ENCODE peak calls at places on chromosomes 2 and 18, in eight cellular contexts. One of them, this sample, is unnamed.

GRCh38 chr2:104254017-104254416 is 599.9 kb upstream of the POU3F3 start:
- DNase-seq in NK-92 treated with Interleukin-12 subunit alpha and Interleukin-12 subunit beta, amount 100 ng/mL, for 24 hours: no peak
- DNase-seq in NCI-H1092 treated with DMSO at 0.1 percent for 48 hours: no peak
- DNase-seq in hypothalamus: no peak
- DNase-seq in HEK293T: no peak
- DNase-seq in fibroblast of villous mesenchyme: no peak
- DNase-seq in activated T-cell treated with anti-CD3 and anti-CD28 coated beads for 1 hour: no peak
- DNase-seq in NB4: no peak
- DNase-seq in this sample: no peak

GRCh38 chr2:209942936-209943605 is 59.4 kb upstream of the RPE start:
- DNase-seq in fibroblast of villous mesenchyme: no peak
- DNase-seq in NK-92 treated with Interleukin-12 subunit alpha and Interleukin-12 subunit beta, amount 100 ng/mL, for 24 hours: no peak
- DNase-seq in activated T-cell treated with anti-CD3 and anti-CD28 coated beads for 1 hour: no peak
- DNase-seq in NB4: no peak
- DNase-seq in NCI-H1092 treated with DMSO at 0.1 percent for 48 hours: no peak
- DNase-seq in HEK293T: no peak
- DNase-seq in hypothalamus: no peak
- DNase-seq in this sample: no peak

GRCh38 chr2:148273158-148273691 is 252.3 kb downstream of the MBD5 start:
- DNase-seq in NB4: no peak
- DNase-seq in fibroblast of villous mesenchyme: peak; percentile 7
- DNase-seq in activated T-cell treated with anti-CD3 and anti-CD28 coated beads for 1 hour: no peak
- DNase-seq in HEK293T: no peak
- DNase-seq in NK-92 treated with Interleukin-12 subunit alpha and Interleukin-12 subunit beta, amount 100 ng/mL, for 24 hours: no peak
- DNase-seq in hypothalamus: no peak
- DNase-seq in NCI-H1092 treated with DMSO at 0.1 percent for 48 hours: no peak
- DNase-seq in this sample: no peak

GRCh38 chr18:58611471-58612131 is 17.3 kb downstream of the ALPK2 start:
- DNase-seq in NK-92 treated with Interleukin-12 subunit alpha and Interleukin-12 subunit beta, amount 100 ng/mL, for 24 hours: no peak
- DNase-seq in HEK293T: no peak
- DNase-seq in activated T-cell treated with anti-CD3 and anti-CD28 coated beads for 1 hour: no peak
- DNase-seq in fibroblast of villous mesenchyme: peak; percentile 70
- DNase-seq in hypothalamus: no peak
- DNase-seq in NCI-H1092 treated with DMSO at 0.1 percent for 48 hours: no peak
- DNase-seq in NB4: no peak
- DNase-seq in this sample: no peak

GRCh38 chr18:35703043-35703688 is 121.6 kb downstream of the GALNT1 start:
- DNase-seq in NK-92 treated with Interleukin-12 subunit alpha and Interleukin-12 subunit beta, amount 100 ng/mL, for 24 hours: no peak
- DNase-seq in NCI-H1092 treated with DMSO at 0.1 percent for 48 hours: no peak
- DNase-seq in NB4: no peak
- DNase-seq in fibroblast of villous mesenchyme: no peak
- DNase-seq in activated T-cell treated with anti-CD3 and anti-CD28 coated beads for 1 hour: no peak
- DNase-seq in hypothalamus: no peak
- DNase-seq in HEK293T: no peak
- DNase-seq in this sample: no peak

GRCh38 chr2:11054783-11055751 is 100.2 kb upstream of the SLC66A3 start:
- DNase-seq in hypothalamus: no peak
- DNase-seq in HEK293T: no peak
- DNase-seq in NCI-H1092 treated with DMSO at 0.1 percent for 48 hours: no peak
- DNase-seq in fibroblast of villous mesenchyme: no peak
- DNase-seq in NB4: no peak
- DNase-seq in activated T-cell treated with anti-CD3 and anti-CD28 coated beads for 1 hour: no peak
- DNase-seq in NK-92 treated with Interleukin-12 subunit alpha and Interleukin-12 subunit beta, amount 100 ng/mL, for 24 hours: no peak
- DNase-seq in this sample: no peak

GRCh38 chr2:217409939-217410820 is 550.3 kb upstream of the TNP1 start:
- DNase-seq in HEK293T: no peak
- DNase-seq in NB4: no peak
- DNase-seq in fibroblast of villous mesenchyme: no peak
- DNase-seq in hypothalamus: no peak
- DNase-seq in NCI-H1092 treated with DMSO at 0.1 percent for 48 hours: no peak
- DNase-seq in NK-92 treated with Interleukin-12 subunit alpha and Interleukin-12 subunit beta, amount 100 ng/mL, for 24 hours: no peak
- DNase-seq in activated T-cell treated with anti-CD3 and anti-CD28 coated beads for 1 hour: no peak
- DNase-seq in this sample: no peak

GRCh38 chr18:48455555-48456478 is 46.6 kb upstream of the ZBTB7C start:
- DNase-seq in NCI-H1092 treated with DMSO at 0.1 percent for 48 hours: no peak
- DNase-seq in HEK293T: no peak
- DNase-seq in hypothalamus: no peak
- DNase-seq in NB4: peak; percentile 72
- DNase-seq in activated T-cell treated with anti-CD3 and anti-CD28 coated beads for 1 hour: peak; percentile 23
- DNase-seq in NK-92 treated with Interleukin-12 subunit alpha and Interleukin-12 subunit beta, amount 100 ng/mL, for 24 hours: peak; percentile 40
- DNase-seq in fibroblast of villous mesenchyme: peak; percentile 91
- DNase-seq in this sample: peak; percentile 48

GRCh38 chr2:55033076-55033742 is 17.0 kb downstream of the RTN4 start:
- DNase-seq in NK-92 treated with Interleukin-12 subunit alpha and Interleukin-12 subunit beta, amount 100 ng/mL, for 24 hours: no peak
- DNase-seq in hypothalamus: no peak
- DNase-seq in NCI-H1092 treated with DMSO at 0.1 percent for 48 hours: no peak
- DNase-seq in fibroblast of villous mesenchyme: no peak
- DNase-seq in HEK293T: no peak
- DNase-seq in activated T-cell treated with anti-CD3 and anti-CD28 coated beads for 1 hour: no peak
- DNase-seq in NB4: peak; percentile 68
- DNase-seq in this sample: no peak

GRCh38 chr2:239920616-239921365 is 104.4 kb downstream of the NDUFA10 start:
- DNase-seq in NCI-H1092 treated with DMSO at 0.1 percent for 48 hours: no peak
- DNase-seq in HEK293T: no peak
- DNase-seq in activated T-cell treated with anti-CD3 and anti-CD28 coated beads for 1 hour: no peak
- DNase-seq in hypothalamus: no peak
- DNase-seq in fibroblast of villous mesenchyme: no peak
- DNase-seq in NB4: no peak
- DNase-seq in NK-92 treated with Interleukin-12 subunit alpha and Interleukin-12 subunit beta, amount 100 ng/mL, for 24 hours: no peak
- DNase-seq in this sample: no peak

GRCh38 chr18:24114924-24115549 is 23.8 kb upstream of the CABYR start:
- DNase-seq in NK-92 treated with Interleukin-12 subunit alpha and Interleukin-12 subunit beta, amount 100 ng/mL, for 24 hours: no peak
- DNase-seq in activated T-cell treated with anti-CD3 and anti-CD28 coated beads for 1 hour: no peak
- DNase-seq in HEK293T: no peak
- DNase-seq in hypothalamus: no peak
- DNase-seq in NB4: no peak
- DNase-seq in NCI-H1092 treated with DMSO at 0.1 percent for 48 hours: no peak
- DNase-seq in fibroblast of villous mesenchyme: no peak
- DNase-seq in this sample: no peak

GRCh38 chr2:44005831-44006230 is 10.0 kb upstream of the LRPPRC start:
- DNase-seq in NK-92 treated with Interleukin-12 subunit alpha and Interleukin-12 subunit beta, amount 100 ng/mL, for 24 hours: no peak
- DNase-seq in NB4: no peak
- DNase-seq in HEK293T: no peak
- DNase-seq in hypothalamus: no peak
- DNase-seq in fibroblast of villous mesenchyme: no peak
- DNase-seq in activated T-cell treated with anti-CD3 and anti-CD28 coated beads for 1 hour: no peak
- DNase-seq in NCI-H1092 treated with DMSO at 0.1 percent for 48 hours: no peak
- DNase-seq in this sample: no peak

GRCh38 chr18:9335255-9336045 is 877 bp downstream of the TWSG1 start:
- DNase-seq in activated T-cell treated with anti-CD3 and anti-CD28 coated beads for 1 hour: no peak
- DNase-seq in hypothalamus: no peak
- DNase-seq in NCI-H1092 treated with DMSO at 0.1 percent for 48 hours: no peak
- DNase-seq in HEK293T: no peak
- DNase-seq in fibroblast of villous mesenchyme: peak; percentile 36
- DNase-seq in NK-92 treated with Interleukin-12 subunit alpha and Interleukin-12 subunit beta, amount 100 ng/mL, for 24 hours: no peak
- DNase-seq in NB4: peak; percentile 60
- DNase-seq in this sample: no peak

GRCh38 chr18:74126684-74127482 is 20.8 kb downstream of the FBXO15 start:
- DNase-seq in NCI-H1092 treated with DMSO at 0.1 percent for 48 hours: no peak
- DNase-seq in NK-92 treated with Interleukin-12 subunit alpha and Interleukin-12 subunit beta, amount 100 ng/mL, for 24 hours: no peak
- DNase-seq in fibroblast of villous mesenchyme: no peak
- DNase-seq in NB4: no peak
- DNase-seq in activated T-cell treated with anti-CD3 and anti-CD28 coated beads for 1 hour: no peak
- DNase-seq in hypothalamus: no peak
- DNase-seq in HEK293T: no peak
- DNase-seq in this sample: no peak

GRCh38 chr18:26133652-26134051 is at the start of gene PSMA8:
- DNase-seq in NK-92 treated with Interleukin-12 subunit alpha and Interleukin-12 subunit beta, amount 100 ng/mL, for 24 hours: no peak
- DNase-seq in activated T-cell treated with anti-CD3 and anti-CD28 coated beads for 1 hour: peak; percentile 19
- DNase-seq in HEK293T: no peak
- DNase-seq in NCI-H1092 treated with DMSO at 0.1 percent for 48 hours: no peak
- DNase-seq in fibroblast of villous mesenchyme: peak; percentile 12
- DNase-seq in hypothalamus: no peak
- DNase-seq in NB4: no peak
- DNase-seq in this sample: peak; percentile 78

GRCh38 chr2:68745006-68745405 is 10.4 kb downstream of the ARHGAP25 start:
- DNase-seq in activated T-cell treated with anti-CD3 and anti-CD28 coated beads for 1 hour: no peak
- DNase-seq in NB4: no peak
- DNase-seq in HEK293T: no peak
- DNase-seq in NCI-H1092 treated with DMSO at 0.1 percent for 48 hours: no peak
- DNase-seq in NK-92 treated with Interleukin-12 subunit alpha and Interleukin-12 subunit beta, amount 100 ng/mL, for 24 hours: no peak
- DNase-seq in fibroblast of villous mesenchyme: no peak
- DNase-seq in hypothalamus: no peak
- DNase-seq in this sample: no peak

GRCh38 chr2:100592226-100592625 is 29.4 kb downstream of the PDCL3 start:
- DNase-seq in fibroblast of villous mesenchyme: peak; percentile 34
- DNase-seq in NCI-H1092 treated with DMSO at 0.1 percent for 48 hours: no peak
- DNase-seq in NB4: peak; percentile 48
- DNase-seq in NK-92 treated with Interleukin-12 subunit alpha and Interleukin-12 subunit beta, amount 100 ng/mL, for 24 hours: no peak
- DNase-seq in hypothalamus: no peak
- DNase-seq in activated T-cell treated with anti-CD3 and anti-CD28 coated beads for 1 hour: no peak
- DNase-seq in HEK293T: no peak
- DNase-seq in this sample: no peak

GRCh38 chr2:69816923-69817542 is 12.4 kb upstream of the GMCL1 start:
- DNase-seq in HEK293T: peak; percentile 56
- DNase-seq in fibroblast of villous mesenchyme: peak; percentile 93
- DNase-seq in NB4: peak; percentile 89
- DNase-seq in activated T-cell treated with anti-CD3 and anti-CD28 coated beads for 1 hour: peak; percentile 42
- DNase-seq in hypothalamus: peak; percentile 27
- DNase-seq in NK-92 treated with Interleukin-12 subunit alpha and Interleukin-12 subunit beta, amount 100 ng/mL, for 24 hours: peak; percentile 33
- DNase-seq in NCI-H1092 treated with DMSO at 0.1 percent for 48 hours: peak; percentile 63
- DNase-seq in this sample: no peak

GRCh38 chr2:159050426-159050825 is 82.0 kb downstream of the TANC1 start:
- DNase-seq in NCI-H1092 treated with DMSO at 0.1 percent for 48 hours: no peak
- DNase-seq in fibroblast of villous mesenchyme: no peak
- DNase-seq in hypothalamus: no peak
- DNase-seq in NB4: no peak
- DNase-seq in NK-92 treated with Interleukin-12 subunit alpha and Interleukin-12 subunit beta, amount 100 ng/mL, for 24 hours: no peak
- DNase-seq in activated T-cell treated with anti-CD3 and anti-CD28 coated beads for 1 hour: no peak
- DNase-seq in HEK293T: no peak
- DNase-seq in this sample: no peak